ENCODE peak calls at places on chromosome 18, in nine cellular contexts. M is stomach, A is esophagus squamous epithelium, L is RWPE1, H is mammary epithelial cell, B is body of pancreas, E is H9, R is GM12865, Z is GM13977. C is an unnamed sample.

GRCh38 chr18:59249186-59249774 is 24.0 kb downstream of the RAX start:
- DNase-seq in M (no peak), A (no peak), L (peak), H (peak), B (peak), E (peak), R (peak), Z (peak), C (no peak)

GRCh38 chr18:78168526-78168925 is 811.1 kb upstream of the SALL3 start:
- DNase-seq in M (no peak), A (no peak), L (no peak), H (no peak), B (no peak), E (no peak), R (no peak), Z (no peak), C (no peak)

GRCh38 chr18:31143025-31143424 is 19.6 kb downstream of the DSC1 start:
- DNase-seq in M (no peak), A (no peak), L (no peak), H (no peak), B (no peak), E (no peak), R (no peak), Z (no peak), C (no peak)

GRCh38 chr18:10035306-10035991 is 121.6 kb downstream of the VAPA start:
- DNase-seq in M (peak), A (no peak), L (peak), H (peak), B (peak), E (no peak), R (no peak), Z (no peak), C (no peak)

GRCh38 chr18:59881728-59882685 is 17.8 kb upstream of the PMAIP1 start:
- DNase-seq in M (no peak), A (no peak), L (no peak), H (peak), B (no peak), E (no peak), R (peak), Z (no peak), C (no peak)

GRCh38 chr18:34709631-34710429 is at the start of gene DTNA:
- DNase-seq in M (no peak), A (no peak), L (peak), H (peak), B (no peak), E (no peak), R (peak), Z (no peak), C (no peak)

GRCh38 chr18:68399721-68400120 is 315.2 kb downstream of the TMX3 start:
- DNase-seq in M (no peak), A (no peak), L (no peak), H (no peak), B (no peak), E (no peak), R (no peak), Z (no peak), C (no peak)

GRCh38 chr18:23616258-23616657 is 30.0 kb upstream of the NPC1 start:
- DNase-seq in M (no peak), A (no peak), L (no peak), H (no peak), B (no peak), E (no peak), R (no peak), Z (no peak), C (no peak)

GRCh38 chr18:44682871-44683221 is 2.2 kb downstream of the SETBP1 start:
- DNase-seq in M (peak), A (no peak), L (no peak), H (peak), B (peak), E (peak), R (no peak), Z (peak), C (no peak)

GRCh38 chr18:39062426-39062825 is 1496.8 kb upstream of the CELF4 start:
- DNase-seq in M (no peak), A (no peak), L (no peak), H (peak), B (no peak), E (no peak), R (no peak), Z (no peak), C (no peak)

DNA sequence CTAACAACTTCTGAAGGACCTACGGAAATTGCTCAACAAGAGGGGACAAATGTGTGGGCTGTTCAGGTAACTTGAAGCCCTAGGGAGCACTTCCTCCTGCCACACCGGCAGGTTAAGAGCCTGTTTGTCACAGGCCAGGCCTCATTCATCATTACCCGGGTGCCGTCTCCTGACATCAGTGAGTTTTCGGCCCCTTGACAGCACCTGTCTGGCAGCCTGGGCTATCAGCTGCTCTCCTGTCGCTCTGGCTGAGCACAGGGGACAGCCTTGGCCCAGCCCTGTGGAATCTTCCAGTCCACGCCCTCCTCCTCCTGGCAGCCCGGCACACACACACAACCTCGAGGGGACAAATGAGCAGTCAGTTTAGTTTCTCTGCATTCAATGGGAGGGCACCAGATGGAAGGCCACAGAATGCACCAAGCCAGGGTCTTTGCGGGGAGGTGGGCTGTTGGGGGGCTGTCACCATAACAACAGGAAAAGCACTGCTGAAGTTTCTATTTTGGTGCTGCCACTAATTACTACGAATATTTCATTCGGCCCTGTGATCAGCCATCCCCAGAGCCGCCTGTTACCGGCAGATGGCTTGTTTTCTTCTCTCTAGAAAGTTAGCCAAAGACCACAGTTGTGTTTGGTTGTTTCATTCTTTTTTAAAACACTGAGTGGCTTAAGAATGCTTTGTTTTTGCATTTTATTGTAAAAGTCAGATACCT is 190.0 kb upstream of the NDUFV2 start:
- DNase-seq in M (no peak), A (no peak), L (no peak), H (no peak), B (no peak), E (peak), R (peak), Z (no peak), C (no peak)
- TF ChIP-seq CTCF in M (no peak), A (no peak), L (no peak), H (no peak), B (no peak), E (no peak), R (no peak), Z (no peak), C (no peak)

GRCh38 chr18:80241919-80242777 is 5.2 kb downstream of the PARD6G start:
- DNase-seq in M (no peak), A (no peak), L (no peak), H (peak), B (no peak), E (no peak), R (no peak), Z (no peak), C (no peak)
- TF ChIP-seq CTCF in M (no peak), A (no peak), L (no peak), H (no peak), B (no peak), E (no peak), R (no peak), Z (no peak), C (no peak)

GRCh38 chr18:657311-657997 is at the start of gene TYMS:
- DNase-seq in M (peak), A (no peak), L (peak), H (peak), B (peak), E (peak), R (peak), Z (peak), C (peak)
- TF ChIP-seq CTCF in M (no peak), A (no peak), L (no peak), H (no peak), B (no peak), E (peak), R (no peak), Z (no peak), C (peak)

GRCh38 chr18:37481058-37481457 is 84.5 kb downstream of the CELF4 start:
- DNase-seq in M (no peak), A (no peak), L (no peak), H (no peak), B (no peak), E (no peak), R (no peak), Z (no peak), C (no peak)
- TF ChIP-seq CTCF in M (no peak), A (no peak), L (no peak), H (no peak), B (no peak), E (no peak), R (no peak), Z (no peak), C (no peak)

C was measured in progenitor cell of endocrine pancreas.